ENCODE peak calls at places on chromosome 22, in four cellular contexts. One of them, this sample, is unnamed.

GRCh38 chr22:36021649-36022048 is 7.0 kb downstream of the RBFOX2 start:
- DNase-seq in IMR-90: no peak
- DNase-seq in cardiac muscle cell: no peak
- DNase-seq in brain microvascular endothelial cell: no peak
- DNase-seq in this sample: no peak

GRCh38 chr22:41576877-41577276 is 12.8 kb downstream of the PMM1 start:
- DNase-seq in brain microvascular endothelial cell: peak; percentile 41
- DNase-seq in cardiac muscle cell: peak; percentile 48
- DNase-seq in IMR-90: peak; percentile 52
- DNase-seq in this sample: no peak

GRCh38 chr22:45216133-45217003 is 24.3 kb downstream of the KIAA0930 start:
- DNase-seq in cardiac muscle cell: peak; percentile 55
- DNase-seq in IMR-90: peak; percentile 98
- DNase-seq in brain microvascular endothelial cell: peak; percentile 47
- DNase-seq in this sample: no peak

GRCh38 chr22:45756558-45756957 is 84.9 kb downstream of the ATXN10 start:
- DNase-seq in cardiac muscle cell: no peak
- DNase-seq in IMR-90: peak; percentile 5
- DNase-seq in brain microvascular endothelial cell: no peak
- DNase-seq in this sample: no peak

GRCh38 chr22:37768273-37768672 is 39.5 kb upstream of the GCAT start:
- DNase-seq in cardiac muscle cell: no peak
- DNase-seq in brain microvascular endothelial cell: no peak
- DNase-seq in IMR-90: no peak
- DNase-seq in this sample: no peak

GRCh38 chr22:19632671-19633148 is 81.6 kb upstream of the SEPTIN5 start:
- DNase-seq in brain microvascular endothelial cell: no peak
- DNase-seq in cardiac muscle cell: no peak
- DNase-seq in IMR-90: no peak
- DNase-seq in this sample: no peak

GRCh38 chr22:46122511-46122971 is 27.8 kb upstream of the PPARA start:
- DNase-seq in cardiac muscle cell: peak; percentile 77
- DNase-seq in brain microvascular endothelial cell: peak; percentile 33
- DNase-seq in IMR-90: peak; percentile 46
- DNase-seq in this sample: no peak

GRCh38 chr22:19873138-19873959 is 18.7 kb upstream of the GNB1L start:
- DNase-seq in IMR-90: no peak
- DNase-seq in brain microvascular endothelial cell: no peak
- DNase-seq in cardiac muscle cell: no peak
- DNase-seq in this sample: no peak

GRCh38 chr22:11628651-11629511 is 3899.1 kb upstream of the OR11H1 start:
- DNase-seq in IMR-90: no peak
- DNase-seq in cardiac muscle cell: no peak
- DNase-seq in brain microvascular endothelial cell: no peak
- DNase-seq in this sample: no peak

GRCh38 chr22:19799322-19800190 is 39.0 kb downstream of the TBX1 start:
- DNase-seq in brain microvascular endothelial cell: peak; percentile 74
- DNase-seq in IMR-90: peak; percentile 92
- DNase-seq in cardiac muscle cell: peak; percentile 86
- DNase-seq in this sample: peak; percentile 84

GRCh38 chr22:36921309-36922096 is 8.1 kb downstream of the CSF2RB start:
- DNase-seq in cardiac muscle cell: no peak
- DNase-seq in IMR-90: no peak
- DNase-seq in brain microvascular endothelial cell: no peak
- DNase-seq in this sample: no peak

GRCh38 chr22:26002456-26002855 is 166.8 kb upstream of the SEZ6L start:
- DNase-seq in IMR-90: no peak
- DNase-seq in brain microvascular endothelial cell: no peak
- DNase-seq in cardiac muscle cell: no peak
- DNase-seq in this sample: no peak

GRCh38 chr22:20080445-20080775 is 369 bp downstream of the DGCR8 start:
- DNase-seq in brain microvascular endothelial cell: peak; percentile 2
- DNase-seq in IMR-90: peak; percentile 30
- DNase-seq in cardiac muscle cell: peak; percentile 52
- DNase-seq in this sample: no peak

GRCh38 chr22:44667829-44668189 is 34.2 kb upstream of the PRR5 start:
- DNase-seq in cardiac muscle cell: no peak
- DNase-seq in brain microvascular endothelial cell: no peak
- DNase-seq in IMR-90: no peak
- DNase-seq in this sample: no peak

GRCh38 chr22:19066531-19067271 is 55.5 kb downstream of the DGCR2 start:
- DNase-seq in brain microvascular endothelial cell: peak; percentile 13
- DNase-seq in IMR-90: peak; percentile 83
- DNase-seq in cardiac muscle cell: peak; percentile 58
- DNase-seq in this sample: peak; percentile 28

GRCh38 chr22:36816635-36817428 is at the start of gene PVALB:
- DNase-seq in IMR-90: peak; percentile 13
- DNase-seq in cardiac muscle cell: peak; percentile 65
- DNase-seq in brain microvascular endothelial cell: peak; percentile 2
- DNase-seq in this sample: no peak

GRCh38 chr22:50599816-50600454 is 658 bp upstream of the MAPK8IP2 start:
- DNase-seq in IMR-90: no peak
- DNase-seq in brain microvascular endothelial cell: no peak
- DNase-seq in cardiac muscle cell: peak; percentile 46
- DNase-seq in this sample: no peak

GRCh38 chr22:43066844-43067385 is 22.3 kb downstream of the TTLL1 start:
- DNase-seq in cardiac muscle cell: no peak
- DNase-seq in brain microvascular endothelial cell: peak; percentile 58
- DNase-seq in IMR-90: peak; percentile 58
- DNase-seq in this sample: peak; percentile 28

GRCh38 chr22:17638182-17638431 is 450 bp upstream of the BCL2L13 start:
- DNase-seq in cardiac muscle cell: no peak
- DNase-seq in IMR-90: no peak
- DNase-seq in brain microvascular endothelial cell: no peak
- DNase-seq in this sample: no peak
- TF ChIP-seq CTCF in cardiac muscle cell: peak; percentile 11
- TF ChIP-seq CTCF in IMR-90: peak; percentile 19
- TF ChIP-seq CTCF in brain microvascular endothelial cell: peak; percentile 48
- TF ChIP-seq CTCF in this sample: peak; percentile 17

DNA sequence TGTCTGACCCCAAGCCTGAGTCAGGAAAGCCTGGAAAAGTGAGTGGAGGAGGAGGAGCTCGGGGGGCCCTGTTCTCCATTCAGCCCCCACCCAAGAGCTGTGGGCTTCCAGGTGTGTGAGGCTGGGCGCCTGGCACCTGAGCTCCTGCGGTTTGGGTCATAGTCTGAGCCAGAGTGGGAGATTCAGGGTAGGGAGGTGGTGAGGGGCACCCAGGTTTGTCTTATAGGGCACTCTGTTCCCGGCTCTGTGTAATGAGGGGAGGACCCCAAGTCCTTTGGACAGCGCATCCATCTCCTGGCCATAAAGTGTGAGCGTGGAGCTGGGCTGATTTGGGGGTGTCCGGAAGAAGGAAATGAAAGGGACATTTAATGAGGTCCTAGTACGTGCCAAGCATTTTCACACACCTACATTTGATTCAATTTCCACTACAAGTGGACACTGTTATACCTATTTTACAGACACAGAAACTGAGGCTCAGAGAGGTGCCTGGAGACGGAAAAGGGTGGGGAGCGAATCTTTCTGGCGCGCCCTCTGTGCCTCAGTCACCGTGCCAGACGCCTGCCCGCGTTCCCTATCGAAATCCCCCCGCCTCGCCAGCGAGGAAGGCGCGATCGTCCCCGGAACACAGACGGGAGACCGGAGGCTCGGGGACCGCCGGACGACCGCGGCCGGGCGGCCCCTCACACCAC is 1.2 kb downstream of the NPTXR start:
- DNase-seq in IMR-90: no peak
- DNase-seq in cardiac muscle cell: no peak
- DNase-seq in brain microvascular endothelial cell: no peak
- DNase-seq in this sample: no peak
- H3K4me3 ChIP-seq in IMR-90: peak overlapping the region; percentile 41
- H3K4me3 ChIP-seq in cardiac muscle cell: peak overlapping the region; percentile 51
- H3K4me3 ChIP-seq in brain microvascular endothelial cell: peak overlapping the region; percentile 17
- H3K4me3 ChIP-seq in this sample: no peak overlapping the region

GRCh38 chr22:39319284-39320170 is at the start of gene RPL3:
- DNase-seq in cardiac muscle cell: peak; percentile 99
- DNase-seq in IMR-90: peak; percentile 99
- DNase-seq in brain microvascular endothelial cell: peak; percentile 93
- DNase-seq in this sample: peak; percentile 93
- TF ChIP-seq CTCF in cardiac muscle cell: no peak
- TF ChIP-seq CTCF in IMR-90: no peak
- TF ChIP-seq CTCF in brain microvascular endothelial cell: no peak
- TF ChIP-seq CTCF in this sample: peak; percentile 11

DNA sequence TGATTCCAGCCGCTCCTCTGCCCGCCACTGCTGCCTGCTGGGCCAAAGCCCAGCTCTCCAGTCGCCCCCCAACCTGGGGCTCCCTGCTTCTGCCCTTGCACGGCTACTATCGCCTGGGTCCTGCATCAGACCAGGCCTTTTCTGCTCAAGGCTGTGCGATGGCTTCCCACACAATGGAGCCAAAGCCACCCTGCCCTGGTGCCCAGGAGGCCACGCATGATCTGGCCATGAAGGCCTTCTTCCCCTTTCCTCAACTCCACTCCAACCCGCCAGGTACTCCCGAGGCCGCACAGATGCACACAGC is 45.8 kb downstream of the SGSM3 start:
- DNase-seq in IMR-90: no peak
- DNase-seq in brain microvascular endothelial cell: no peak
- DNase-seq in cardiac muscle cell: no peak
- DNase-seq in this sample: no peak
- H3K4me3 ChIP-seq in IMR-90: no peak overlapping the region
- H3K4me3 ChIP-seq in brain microvascular endothelial cell: no peak overlapping the region
- H3K4me3 ChIP-seq in cardiac muscle cell: no peak overlapping the region
- H3K4me3 ChIP-seq in this sample: no peak overlapping the region

GRCh38 chr22:24772493-24773220 is 1.9 kb downstream of the PIWIL3 start:
- DNase-seq in brain microvascular endothelial cell: peak; percentile 16
- DNase-seq in cardiac muscle cell: peak; percentile 83
- DNase-seq in IMR-90: peak; percentile 54
- DNase-seq in this sample: no peak
- TF ChIP-seq CTCF in brain microvascular endothelial cell: peak; percentile 84
- TF ChIP-seq CTCF in cardiac muscle cell: peak; percentile 89
- TF ChIP-seq CTCF in IMR-90: peak; percentile 74
- TF ChIP-seq CTCF in this sample: peak; percentile 50

This sample was measured in AG09309.